ENCODE peak calls at places on chromosomes 13 and 19, in nine cellular contexts. Z is A549, J is suprapubic skin, K is tibial nerve, M is upper lobe of left lung, U is ovary, C is HepG2, F is stomach, O is transverse colon. R is an unnamed sample.

GRCh38 chr19:22527554-22527953 is 105.4 kb upstream of the ZNF98 start:
- DNase-seq in M (no peak), O (no peak), C (no peak), U (no peak), K (no peak), Z (no peak), F (no peak), J (no peak), R (no peak)

GRCh38 chr13:24684600-24684998 is 4.4 kb downstream of the ATP12A start:
- DNase-seq in U (no peak), O (no peak), J (no peak), F (no peak), M (no peak), Z (no peak), C (no peak), K (no peak), R (no peak)

GRCh38 chr13:106153041-106153440 is 382.4 kb downstream of the EFNB2 start:
- DNase-seq in O (no peak), J (no peak), M (no peak), Z (no peak), K (no peak), U (no peak), C (no peak), F (no peak), R (no peak)

GRCh38 chr13:109786457-109787134 is at the start of gene IRS2:
- DNase-seq in K (peak; percentile 94), J (peak; percentile 96), F (peak; percentile 95), O (peak; percentile 95), U (peak; percentile 91), Z (peak; percentile 94), C (no peak), M (peak; percentile 98), R (peak; percentile 98)

GRCh38 chr13:74409551-74409950 is 275.3 kb upstream of the KLF12 start:
- DNase-seq in K (no peak), F (no peak), O (no peak), J (no peak), M (no peak), C (no peak), Z (no peak), U (no peak), R (no peak)

GRCh38 chr19:38317104-38317612 is 1.4 kb upstream of the YIF1B start:
- DNase-seq in K (no peak), J (no peak), O (no peak), U (no peak), C (no peak), M (no peak), F (no peak), Z (no peak), R (no peak)

GRCh38 chr13:51257187-51257586 is 35.0 kb downstream of the FAM124A start:
- DNase-seq in K (no peak), C (no peak), Z (no peak), O (no peak), J (no peak), U (no peak), M (no peak), F (no peak), R (no peak)

GRCh38 chr19:15378529-15379082 is 981 bp downstream of the AKAP8 start:
- DNase-seq in F (peak; percentile 59), J (peak; percentile 74), Z (peak; percentile 31), M (no peak), C (peak; percentile 34), K (peak; percentile 30), O (peak; percentile 64), U (no peak), R (peak; percentile 76)

GRCh38 chr19:28199323-28199722 is 1013.6 kb downstream of the UQCRFS1 start:
- DNase-seq in Z (no peak), O (no peak), C (no peak), F (no peak), K (no peak), J (no peak), M (no peak), U (no peak), R (no peak)

GRCh38 chr13:112624602-112625430 is 36.9 kb upstream of the TUBGCP3 start:
- DNase-seq in K (no peak), F (no peak), U (no peak), J (no peak), O (peak; percentile 34), M (no peak), C (no peak), Z (no peak), R (no peak)

GRCh38 chr19:4375164-4375619 is 25.2 kb downstream of the SH3GL1 start:
- DNase-seq in F (peak; percentile 71), U (peak; percentile 29), J (peak; percentile 81), M (peak; percentile 60), K (no peak), C (peak; percentile 75), Z (peak; percentile 47), O (peak; percentile 80), R (peak; percentile 78)

GRCh38 chr13:70249332-70250064 is 141.2 kb upstream of the KLHL1 start:
- DNase-seq in O (no peak), U (no peak), Z (peak; percentile 55), J (no peak), K (no peak), F (no peak), C (peak; percentile 87), M (no peak), R (no peak)

GRCh38 chr13:48902421-48902820 is 73.3 kb upstream of the FNDC3A start:
- DNase-seq in J (no peak), M (no peak), K (no peak), C (no peak), Z (no peak), U (no peak), F (no peak), O (no peak), R (no peak)

GRCh38 chr13:83906240-83906820 is 24.1 kb upstream of the SLITRK1 start:
- DNase-seq in C (no peak), F (no peak), O (no peak), M (peak; percentile 37), Z (no peak), J (no peak), U (no peak), K (no peak), R (no peak)

GRCh38 chr13:72180253-72180952 is 313.4 kb upstream of the DACH1 start:
- DNase-seq in C (no peak), Z (no peak), M (no peak), U (no peak), K (no peak), J (no peak), O (no peak), F (no peak), R (no peak)

GRCh38 chr13:95641961-95642621 is 2.4 kb downstream of the DZIP1 start:
- DNase-seq in F (peak; percentile 54), Z (no peak), O (peak; percentile 41), U (peak; percentile 30), C (peak; percentile 44), M (peak; percentile 91), J (no peak), K (no peak), R (peak; percentile 77)

GRCh38 chr13:41905600-41906254 is 55.2 kb downstream of the VWA8 start:
- DNase-seq in Z (peak; percentile 52), M (no peak), C (peak; percentile 28), J (no peak), K (no peak), O (no peak), U (no peak), F (no peak), R (no peak)
- TF ChIP-seq EP300 in Z (no peak), M (no peak), C (no peak), J (no peak), K (no peak), O (no peak), U (no peak), F (no peak), R (no peak)

DNA sequence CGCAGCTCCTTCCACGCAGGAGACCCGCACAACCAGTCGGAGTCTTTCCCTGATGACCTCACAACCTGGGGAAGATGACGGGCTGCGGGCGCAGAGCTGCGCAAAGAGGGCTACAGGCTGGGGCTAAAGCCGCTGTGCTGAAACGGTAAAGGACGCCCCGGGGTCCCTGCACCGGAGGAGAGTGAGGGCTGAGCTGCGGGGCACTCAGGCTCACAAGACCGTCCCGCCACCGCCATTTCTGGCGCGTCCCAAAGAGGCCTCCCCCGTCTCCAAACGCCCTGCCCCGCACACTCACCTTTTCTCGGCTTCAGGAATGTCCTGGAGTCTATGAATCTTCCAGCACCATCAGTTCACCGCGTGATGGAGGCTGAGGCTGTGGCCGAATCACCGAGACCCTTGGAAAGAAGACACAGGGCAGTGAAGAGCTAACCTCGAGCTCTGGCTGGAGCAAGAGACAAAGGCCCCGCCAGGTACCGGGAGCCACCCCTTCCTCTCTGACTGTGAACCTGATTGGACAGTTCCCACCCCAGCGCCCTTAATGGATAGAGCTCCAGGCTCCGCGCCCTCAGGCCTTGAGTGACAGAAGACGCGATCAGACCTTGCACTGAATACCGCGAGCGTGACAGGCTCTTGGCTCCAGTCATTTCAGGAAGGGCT is 41.8 kb upstream of the ZNF429 start:
- DNase-seq in M (no peak), J (no peak), C (no peak), K (no peak), F (peak; percentile 41), O (peak; percentile 17), U (peak; percentile 68), Z (no peak), R (no peak)
- TF ChIP-seq POLR2A in M (no peak), J (no peak), C (no peak), K (no peak), F (no peak), O (no peak), U (no peak), Z (no peak), R (no peak)

GRCh38 chr13:35014606-35015005 is 72.5 kb downstream of the NBEA start:
- DNase-seq in O (no peak), M (peak; percentile 30), Z (no peak), C (no peak), U (no peak), J (no peak), F (no peak), K (no peak), R (no peak)
- TF ChIP-seq EP300 in O (no peak), M (no peak), Z (no peak), C (no peak), U (no peak), J (no peak), F (no peak), K (no peak), R (no peak)

DNA sequence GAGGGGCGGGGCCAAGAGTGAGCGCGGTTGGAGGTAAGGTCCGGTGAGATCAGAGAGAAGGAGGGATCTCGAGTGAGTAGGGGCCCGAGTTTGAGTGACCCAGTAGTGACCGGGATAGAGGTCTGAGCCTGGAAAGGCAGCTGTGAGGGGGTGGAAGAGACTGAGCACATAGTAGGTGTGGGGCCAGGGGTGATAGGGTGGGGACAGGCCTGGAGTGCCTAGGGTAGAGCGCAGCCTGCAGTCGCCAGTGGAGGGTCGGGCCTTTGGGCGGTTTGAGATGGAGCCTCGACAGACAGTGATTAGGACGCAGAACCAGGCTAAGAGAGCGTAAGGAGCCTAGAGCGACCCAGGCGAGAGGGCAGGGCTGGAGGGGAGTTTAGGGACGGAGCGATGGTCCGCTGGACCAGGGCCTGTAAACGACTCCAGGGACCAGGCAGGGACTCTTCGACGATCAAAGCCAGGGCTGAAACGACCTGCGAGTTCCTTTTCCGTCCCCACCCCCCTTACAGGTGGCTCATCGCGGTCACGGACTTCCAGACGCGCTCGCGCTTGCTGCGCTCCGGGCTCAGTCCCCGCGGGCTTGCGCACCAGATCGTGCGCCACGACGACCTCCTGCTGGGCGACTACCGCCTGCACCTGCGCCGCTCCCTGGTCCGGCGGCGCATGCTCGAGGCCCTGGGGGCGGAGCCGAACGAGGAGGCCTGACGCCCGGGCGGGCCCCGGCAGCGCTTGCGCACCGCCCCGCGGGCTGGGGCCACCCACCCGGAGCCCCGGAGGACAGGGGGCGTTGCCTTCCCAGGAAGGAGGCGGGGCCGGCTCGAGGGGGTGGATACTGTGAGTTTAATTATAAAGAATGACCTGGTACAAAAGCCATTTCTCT is 9.4 kb downstream of the C19orf81 start:
- DNase-seq in C (no peak), Z (peak; percentile 95), F (peak; percentile 37), K (peak; percentile 16), J (no peak), M (peak; percentile 92), O (peak; percentile 39), U (peak; percentile 26), R (no peak)
- TF ChIP-seq POLR2A in C (no peak), Z (peak; percentile 80), F (no peak), K (peak; percentile 6), J (no peak), M (no peak), O (no peak), U (no peak), R (no peak)

R was measured in sigmoid colon.